ENCODE peak calls at places on chromosomes 16 and 17, in four cellular contexts. One of them, this sample, is unnamed.

GRCh38 chr16:84907575-84907974 is 87.8 kb downstream of the CRISPLD2 start:
- DNase-seq in GM23338: no peak
- DNase-seq in WTC11: no peak
- DNase-seq in HepG2: no peak
- DNase-seq in this sample: no peak

GRCh38 chr17:32009262-32009542 is 2.0 kb downstream of the LRRC37B start:
- DNase-seq in GM23338: no peak
- DNase-seq in WTC11: no peak
- DNase-seq in HepG2: no peak
- DNase-seq in this sample: no peak

GRCh38 chr17:42188749-42189650 is 3.7 kb upstream of the HCRT start:
- DNase-seq in GM23338: no peak
- DNase-seq in WTC11: no peak
- DNase-seq in HepG2: no peak
- DNase-seq in this sample: no peak

GRCh38 chr17:50221500-50222480 is 20.4 kb upstream of the COL1A1 start:
- DNase-seq in GM23338: no peak
- DNase-seq in WTC11: no peak
- DNase-seq in HepG2: no peak
- DNase-seq in this sample: no peak

GRCh38 chr17:18187816-18188761 is 4.5 kb downstream of the ALKBH5 start:
- DNase-seq in GM23338: no peak
- DNase-seq in WTC11: no peak
- DNase-seq in HepG2: no peak
- DNase-seq in this sample: no peak

GRCh38 chr17:27579897-27580321 is 51.1 kb upstream of the LGALS9 start:
- DNase-seq in GM23338: no peak
- DNase-seq in WTC11: no peak
- DNase-seq in HepG2: no peak
- DNase-seq in this sample: peak

GRCh38 chr16:4852221-4852872 is 5.1 kb downstream of the UBN1 start:
- DNase-seq in GM23338: no peak
- DNase-seq in WTC11: no peak
- DNase-seq in HepG2: no peak
- DNase-seq in this sample: peak

GRCh38 chr17:45020354-45021138 is 30.9 kb downstream of the DCAKD start:
- DNase-seq in GM23338: peak
- DNase-seq in WTC11: peak
- DNase-seq in HepG2: no peak
- DNase-seq in this sample: no peak

GRCh38 chr17:4199818-4200402 is 56.9 kb downstream of the CYB5D2 start:
- DNase-seq in GM23338: peak
- DNase-seq in WTC11: peak
- DNase-seq in HepG2: peak
- DNase-seq in this sample: peak

GRCh38 chr17:80817321-80817845 is 174.3 kb upstream of the CHMP6 start:
- DNase-seq in GM23338: no peak
- DNase-seq in WTC11: no peak
- DNase-seq in HepG2: no peak
- DNase-seq in this sample: no peak

GRCh38 chr16:89693931-89694783 is 7.3 kb downstream of the SPATA2L start:
- DNase-seq in GM23338: no peak
- DNase-seq in WTC11: no peak
- DNase-seq in HepG2: peak
- DNase-seq in this sample: no peak

GRCh38 chr16:85390511-85391174 is 222.5 kb upstream of the GSE1 start:
- DNase-seq in GM23338: no peak
- DNase-seq in WTC11: peak
- DNase-seq in HepG2: peak
- DNase-seq in this sample: peak

GRCh38 chr16:4323071-4323844 is 7.4 kb downstream of the GLIS2 start:
- DNase-seq in GM23338: no peak
- DNase-seq in WTC11: no peak
- DNase-seq in HepG2: no peak
- DNase-seq in this sample: no peak

GRCh38 chr17:4998666-4999428 is 1.1 kb downstream of the KIF1C start:
- DNase-seq in GM23338: peak
- DNase-seq in WTC11: peak
- DNase-seq in HepG2: peak
- DNase-seq in this sample: peak

GRCh38 chr17:33511670-33512069 is 218.6 kb upstream of the ASIC2 start:
- DNase-seq in GM23338: no peak
- DNase-seq in WTC11: no peak
- DNase-seq in HepG2: no peak
- DNase-seq in this sample: no peak

GRCh38 chr17:69326302-69327059 is 452 bp downstream of the ABCA5 start:
- DNase-seq in GM23338: no peak
- DNase-seq in WTC11: no peak
- DNase-seq in HepG2: peak
- DNase-seq in this sample: no peak

GRCh38 chr16:1346422-1347285 is 5.0 kb downstream of the TSR3 start:
- DNase-seq in GM23338: no peak
- DNase-seq in WTC11: no peak
- DNase-seq in HepG2: no peak
- DNase-seq in this sample: peak

GRCh38 chr16:27355610-27356009 is 41.8 kb downstream of the IL4R start:
- DNase-seq in GM23338: peak
- DNase-seq in WTC11: peak
- DNase-seq in HepG2: peak
- DNase-seq in this sample: peak

GRCh38 chr17:65290041-65290440 is 152.9 kb downstream of the RGS9 start:
- DNase-seq in GM23338: no peak
- DNase-seq in WTC11: no peak
- DNase-seq in HepG2: no peak
- DNase-seq in this sample: no peak

GRCh38 chr17:17029938-17030337 is 12.3 kb upstream of the MPRIP start:
- DNase-seq in GM23338: no peak
- DNase-seq in WTC11: no peak
- DNase-seq in HepG2: no peak
- DNase-seq in this sample: no peak

GRCh38 chr17:32971171-32971570 is 20.5 kb upstream of the SPACA3 start:
- DNase-seq in GM23338: no peak
- DNase-seq in WTC11: no peak
- DNase-seq in HepG2: no peak
- DNase-seq in this sample: peak

GRCh38 chr16:11152205-11152604 is 103.8 kb downstream of the SOCS1 start:
- DNase-seq in GM23338: no peak
- DNase-seq in WTC11: no peak
- DNase-seq in HepG2: no peak
- DNase-seq in this sample: peak

GRCh38 chr16:86922311-86922710 is 344.0 kb downstream of the FOXL1 start:
- DNase-seq in GM23338: no peak
- DNase-seq in WTC11: no peak
- DNase-seq in HepG2: no peak
- DNase-seq in this sample: no peak

GRCh38 chr16:86921289-86921688 is 342.9 kb downstream of the FOXL1 start:
- DNase-seq in GM23338: no peak
- DNase-seq in WTC11: no peak
- DNase-seq in HepG2: no peak
- DNase-seq in this sample: no peak

GRCh38 chr16:86925067-86925791 is 346.9 kb downstream of the FOXL1 start:
- DNase-seq in GM23338: no peak
- DNase-seq in WTC11: no peak
- DNase-seq in HepG2: no peak
- DNase-seq in this sample: peak

GRCh38 chr16:86924537-86924936 is 346.2 kb downstream of the FOXL1 start:
- DNase-seq in GM23338: no peak
- DNase-seq in WTC11: no peak
- DNase-seq in HepG2: no peak
- DNase-seq in this sample: no peak

DNA sequence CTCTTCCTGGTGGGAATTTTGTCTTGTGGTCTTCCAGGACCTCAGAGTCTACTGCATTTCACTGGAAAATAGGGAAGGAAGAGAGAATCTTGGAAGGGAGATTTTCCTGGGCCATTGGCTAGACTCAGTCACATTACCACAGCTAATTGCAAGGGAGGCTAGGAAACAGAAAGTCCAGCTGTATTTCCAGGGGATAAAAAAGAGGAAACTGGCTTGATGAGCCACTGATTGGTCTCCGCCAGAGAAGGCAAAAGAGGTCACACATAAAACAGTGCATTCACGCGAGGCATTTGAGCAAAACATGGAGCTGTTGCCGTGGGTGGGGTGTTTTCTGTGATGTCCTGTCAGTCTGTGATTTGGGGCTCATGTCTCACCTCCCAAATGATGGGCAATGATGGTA is 345.3 kb downstream of the FOXL1 start:
- DNase-seq in GM23338: no peak
- DNase-seq in WTC11: no peak
- DNase-seq in HepG2: no peak
- DNase-seq in this sample: no peak
- TF ChIP-seq CREB1 in GM23338: no peak
- TF ChIP-seq CREB1 in WTC11: no peak
- TF ChIP-seq CREB1 in HepG2: no peak
- TF ChIP-seq CREB1 in this sample: no peak

GRCh38 chr16:79602615-79603014 is 2.1 kb upstream of the MAF start:
- DNase-seq in GM23338: no peak
- DNase-seq in WTC11: no peak
- DNase-seq in HepG2: no peak
- DNase-seq in this sample: no peak
- TF ChIP-seq CREB1 in GM23338: no peak
- TF ChIP-seq CREB1 in WTC11: no peak
- TF ChIP-seq CREB1 in HepG2: no peak
- TF ChIP-seq CREB1 in this sample: no peak

GRCh38 chr17:48614904-48615211 is 234 bp downstream of the HOXB8 start:
- DNase-seq in GM23338: no peak
- DNase-seq in WTC11: no peak
- DNase-seq in HepG2: no peak
- DNase-seq in this sample: no peak

GRCh38 chr17:48613862-48614694 is 1.0 kb downstream of the HOXB8 start:
- DNase-seq in GM23338: peak
- DNase-seq in WTC11: no peak
- DNase-seq in HepG2: no peak
- DNase-seq in this sample: no peak

GRCh38 chr17:48612456-48612853 is 1.6 kb upstream of the HOXB7 start:
- DNase-seq in GM23338: no peak
- DNase-seq in WTC11: no peak
- DNase-seq in HepG2: no peak
- DNase-seq in this sample: no peak

GRCh38 chr17:48611681-48612455 is 1.1 kb upstream of the HOXB7 start:
- DNase-seq in GM23338: peak
- DNase-seq in WTC11: peak
- DNase-seq in HepG2: no peak
- DNase-seq in this sample: no peak

DNA sequence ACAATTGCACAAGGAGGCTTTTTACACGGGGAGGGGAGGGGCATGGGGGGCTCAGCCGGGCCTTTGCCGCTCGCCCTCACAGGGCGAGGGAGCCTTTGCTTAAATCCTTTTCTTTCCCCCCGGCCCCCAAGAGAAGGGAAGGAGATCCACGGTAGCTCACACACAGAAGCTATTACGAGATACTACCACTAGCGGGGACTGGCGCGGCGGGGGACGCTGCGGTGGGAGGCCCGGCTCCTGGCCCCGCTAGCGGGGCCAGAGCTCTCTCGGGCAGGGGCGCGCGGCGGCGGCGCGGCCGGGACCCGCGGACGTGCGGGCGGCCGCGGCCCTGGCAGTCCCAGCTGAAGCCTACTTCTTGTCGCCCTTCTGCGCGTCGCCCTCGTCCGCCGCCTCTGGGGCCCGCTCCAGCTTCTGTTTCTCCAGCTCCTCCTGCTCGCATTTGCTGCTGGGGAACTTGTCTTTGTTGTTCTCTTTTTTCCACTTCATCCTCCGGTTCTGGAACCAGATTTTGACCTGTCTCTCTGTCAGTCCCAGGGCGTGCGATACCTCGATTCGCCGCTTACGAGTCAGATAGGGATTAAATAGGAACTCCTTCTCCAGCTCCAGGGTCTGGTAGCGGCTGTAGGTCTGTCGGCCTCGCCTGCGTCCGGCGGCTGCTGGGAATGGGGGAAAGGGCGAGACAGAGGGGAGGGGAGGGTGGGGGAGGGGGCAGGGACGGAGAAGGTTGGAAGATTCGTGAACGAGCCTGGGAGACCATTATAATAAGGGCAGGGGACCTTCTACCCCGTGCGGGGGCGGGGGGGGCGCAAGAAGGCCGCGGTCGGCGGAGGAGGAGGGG is 2.0 kb downstream of the HOXB8 start:
- DNase-seq in GM23338: peak
- DNase-seq in WTC11: no peak
- DNase-seq in HepG2: peak
- DNase-seq in this sample: no peak
- TF ChIP-seq CREB1 in GM23338: no peak
- TF ChIP-seq CREB1 in WTC11: no peak
- TF ChIP-seq CREB1 in HepG2: no peak
- TF ChIP-seq CREB1 in this sample: no peak

GRCh38 chr16:7319514-7319913 is 13.1 kb upstream of the RBFOX1 start:
- DNase-seq in GM23338: no peak
- DNase-seq in WTC11: no peak
- DNase-seq in HepG2: no peak
- DNase-seq in this sample: no peak

GRCh38 chr16:7317982-7318381 is 14.7 kb upstream of the RBFOX1 start:
- DNase-seq in GM23338: no peak
- DNase-seq in WTC11: no peak
- DNase-seq in HepG2: no peak
- DNase-seq in this sample: no peak

GRCh38 chr16:7318661-7319060 is 14.0 kb upstream of the RBFOX1 start:
- DNase-seq in GM23338: no peak
- DNase-seq in WTC11: no peak
- DNase-seq in HepG2: no peak
- DNase-seq in this sample: no peak

GRCh38 chr16:7324306-7324705 is 8.3 kb upstream of the RBFOX1 start:
- DNase-seq in GM23338: no peak
- DNase-seq in WTC11: no peak
- DNase-seq in HepG2: no peak
- DNase-seq in this sample: no peak

DNA sequence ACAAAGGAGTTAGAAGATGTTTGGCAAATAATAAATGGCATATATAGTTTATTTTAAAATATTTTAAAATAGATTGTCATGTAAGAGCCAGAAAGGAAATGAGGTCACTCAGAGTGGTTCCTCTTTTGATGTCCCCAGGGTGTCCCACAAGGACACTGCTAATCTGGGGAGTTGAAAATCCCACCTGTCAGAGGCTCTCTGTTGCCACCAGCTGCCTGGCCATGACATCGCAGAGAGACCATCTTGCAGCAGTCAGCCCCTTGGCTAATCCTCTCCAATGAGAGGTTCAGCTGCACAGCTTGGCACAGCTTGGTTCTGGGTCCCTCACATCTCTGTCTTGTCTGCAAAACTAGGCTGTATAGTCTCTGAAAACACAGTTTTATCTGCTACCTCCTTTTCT is 11.0 kb upstream of the RBFOX1 start:
- DNase-seq in GM23338: no peak
- DNase-seq in WTC11: no peak
- DNase-seq in HepG2: no peak
- DNase-seq in this sample: no peak
- TF ChIP-seq CREB1 in GM23338: no peak
- TF ChIP-seq CREB1 in WTC11: no peak
- TF ChIP-seq CREB1 in HepG2: no peak
- TF ChIP-seq CREB1 in this sample: no peak